ENCODE peak calls at places on chromosome 3, in eight cellular contexts. One of them, this sample, is unnamed.

GRCh38 chr3:184914628-184915027 is 102.7 kb downstream of the VPS8 start:
- DNase-seq in T follicular helper cell: no peak
- DNase-seq in adrenal gland: no peak
- DNase-seq in foreskin fibroblast: peak
- DNase-seq in fibroblast of mammary gland: peak
- DNase-seq in activated naive CD8-positive, alpha-beta T cell treated with anti-CD3 and anti-CD28 coated beads for 36 hours: no peak
- DNase-seq in GDM1: no peak
- DNase-seq in NCI-H1092 treated with DMSO at 0.1 percent for 48 hours: no peak
- DNase-seq in this sample: no peak

GRCh38 chr3:127820871-127821853 is 1.2 kb downstream of the MGLL start:
- DNase-seq in adrenal gland: no peak
- DNase-seq in GDM1: no peak
- DNase-seq in NCI-H1092 treated with DMSO at 0.1 percent for 48 hours: peak
- DNase-seq in activated naive CD8-positive, alpha-beta T cell treated with anti-CD3 and anti-CD28 coated beads for 36 hours: no peak
- DNase-seq in fibroblast of mammary gland: peak
- DNase-seq in T follicular helper cell: no peak
- DNase-seq in foreskin fibroblast: peak
- DNase-seq in this sample: no peak

GRCh38 chr3:12822725-12823373 is 18.5 kb downstream of the RPL32 start:
- DNase-seq in foreskin fibroblast: peak
- DNase-seq in NCI-H1092 treated with DMSO at 0.1 percent for 48 hours: no peak
- DNase-seq in fibroblast of mammary gland: peak
- DNase-seq in T follicular helper cell: no peak
- DNase-seq in activated naive CD8-positive, alpha-beta T cell treated with anti-CD3 and anti-CD28 coated beads for 36 hours: no peak
- DNase-seq in adrenal gland: no peak
- DNase-seq in GDM1: no peak
- DNase-seq in this sample: no peak

GRCh38 chr3:69294014-69294771 is 91.7 kb downstream of the FRMD4B start:
- DNase-seq in fibroblast of mammary gland: peak
- DNase-seq in adrenal gland: no peak
- DNase-seq in GDM1: no peak
- DNase-seq in NCI-H1092 treated with DMSO at 0.1 percent for 48 hours: no peak
- DNase-seq in foreskin fibroblast: peak
- DNase-seq in T follicular helper cell: no peak
- DNase-seq in activated naive CD8-positive, alpha-beta T cell treated with anti-CD3 and anti-CD28 coated beads for 36 hours: no peak
- DNase-seq in this sample: no peak

GRCh38 chr3:46661776-46662766 is 31.4 kb downstream of the ALS2CL start:
- DNase-seq in adrenal gland: no peak
- DNase-seq in fibroblast of mammary gland: no peak
- DNase-seq in activated naive CD8-positive, alpha-beta T cell treated with anti-CD3 and anti-CD28 coated beads for 36 hours: no peak
- DNase-seq in foreskin fibroblast: no peak
- DNase-seq in T follicular helper cell: no peak
- DNase-seq in GDM1: no peak
- DNase-seq in NCI-H1092 treated with DMSO at 0.1 percent for 48 hours: no peak
- DNase-seq in this sample: peak

GRCh38 chr3:81105761-81106160 is 655.7 kb downstream of the GBE1 start:
- DNase-seq in activated naive CD8-positive, alpha-beta T cell treated with anti-CD3 and anti-CD28 coated beads for 36 hours: no peak
- DNase-seq in foreskin fibroblast: peak
- DNase-seq in adrenal gland: no peak
- DNase-seq in T follicular helper cell: no peak
- DNase-seq in GDM1: no peak
- DNase-seq in NCI-H1092 treated with DMSO at 0.1 percent for 48 hours: no peak
- DNase-seq in fibroblast of mammary gland: no peak
- DNase-seq in this sample: no peak

GRCh38 chr3:138210528-138210927 is 23.4 kb downstream of the ARMC8 start:
- DNase-seq in T follicular helper cell: no peak
- DNase-seq in activated naive CD8-positive, alpha-beta T cell treated with anti-CD3 and anti-CD28 coated beads for 36 hours: no peak
- DNase-seq in NCI-H1092 treated with DMSO at 0.1 percent for 48 hours: no peak
- DNase-seq in foreskin fibroblast: no peak
- DNase-seq in GDM1: no peak
- DNase-seq in adrenal gland: no peak
- DNase-seq in fibroblast of mammary gland: no peak
- DNase-seq in this sample: no peak

GRCh38 chr3:182490601-182491485 is 302.5 kb upstream of the ATP11B start:
- DNase-seq in activated naive CD8-positive, alpha-beta T cell treated with anti-CD3 and anti-CD28 coated beads for 36 hours: no peak
- DNase-seq in adrenal gland: no peak
- DNase-seq in foreskin fibroblast: no peak
- DNase-seq in NCI-H1092 treated with DMSO at 0.1 percent for 48 hours: peak
- DNase-seq in T follicular helper cell: no peak
- DNase-seq in fibroblast of mammary gland: peak
- DNase-seq in GDM1: no peak
- DNase-seq in this sample: no peak

GRCh38 chr3:30308131-30308530 is 298.3 kb upstream of the TGFBR2 start:
- DNase-seq in NCI-H1092 treated with DMSO at 0.1 percent for 48 hours: no peak
- DNase-seq in fibroblast of mammary gland: peak
- DNase-seq in foreskin fibroblast: peak
- DNase-seq in GDM1: no peak
- DNase-seq in activated naive CD8-positive, alpha-beta T cell treated with anti-CD3 and anti-CD28 coated beads for 36 hours: no peak
- DNase-seq in adrenal gland: no peak
- DNase-seq in T follicular helper cell: no peak
- DNase-seq in this sample: no peak

GRCh38 chr3:74268753-74269152 is 345.7 kb downstream of the CNTN3 start:
- DNase-seq in foreskin fibroblast: peak
- DNase-seq in GDM1: no peak
- DNase-seq in NCI-H1092 treated with DMSO at 0.1 percent for 48 hours: no peak
- DNase-seq in activated naive CD8-positive, alpha-beta T cell treated with anti-CD3 and anti-CD28 coated beads for 36 hours: no peak
- DNase-seq in adrenal gland: no peak
- DNase-seq in T follicular helper cell: no peak
- DNase-seq in fibroblast of mammary gland: peak
- DNase-seq in this sample: no peak

GRCh38 chr3:46671541-46672348 is 21.7 kb downstream of the ALS2CL start:
- DNase-seq in NCI-H1092 treated with DMSO at 0.1 percent for 48 hours: no peak
- DNase-seq in GDM1: no peak
- DNase-seq in foreskin fibroblast: no peak
- DNase-seq in adrenal gland: peak
- DNase-seq in T follicular helper cell: no peak
- DNase-seq in activated naive CD8-positive, alpha-beta T cell treated with anti-CD3 and anti-CD28 coated beads for 36 hours: no peak
- DNase-seq in fibroblast of mammary gland: no peak
- DNase-seq in this sample: peak

GRCh38 chr3:14605070-14605469 is 46.5 kb upstream of the CCDC174 start:
- DNase-seq in fibroblast of mammary gland: peak
- DNase-seq in NCI-H1092 treated with DMSO at 0.1 percent for 48 hours: no peak
- DNase-seq in adrenal gland: peak
- DNase-seq in GDM1: no peak
- DNase-seq in foreskin fibroblast: no peak
- DNase-seq in T follicular helper cell: no peak
- DNase-seq in activated naive CD8-positive, alpha-beta T cell treated with anti-CD3 and anti-CD28 coated beads for 36 hours: no peak
- DNase-seq in this sample: no peak

GRCh38 chr3:57755368-57756021 is 614 bp upstream of the SLMAP start:
- DNase-seq in foreskin fibroblast: peak
- DNase-seq in fibroblast of mammary gland: peak
- DNase-seq in T follicular helper cell: no peak
- DNase-seq in NCI-H1092 treated with DMSO at 0.1 percent for 48 hours: peak
- DNase-seq in adrenal gland: peak
- DNase-seq in activated naive CD8-positive, alpha-beta T cell treated with anti-CD3 and anti-CD28 coated beads for 36 hours: no peak
- DNase-seq in GDM1: peak
- DNase-seq in this sample: no peak

GRCh38 chr3:76177650-76178049 is 392.3 kb upstream of the ZNF717 start:
- DNase-seq in NCI-H1092 treated with DMSO at 0.1 percent for 48 hours: peak
- DNase-seq in adrenal gland: no peak
- DNase-seq in activated naive CD8-positive, alpha-beta T cell treated with anti-CD3 and anti-CD28 coated beads for 36 hours: no peak
- DNase-seq in T follicular helper cell: no peak
- DNase-seq in fibroblast of mammary gland: no peak
- DNase-seq in GDM1: no peak
- DNase-seq in foreskin fibroblast: no peak
- DNase-seq in this sample: no peak

GRCh38 chr3:46334911-46335478 is 18.9 kb upstream of the CCR2 start:
- DNase-seq in NCI-H1092 treated with DMSO at 0.1 percent for 48 hours: no peak
- DNase-seq in activated naive CD8-positive, alpha-beta T cell treated with anti-CD3 and anti-CD28 coated beads for 36 hours: no peak
- DNase-seq in T follicular helper cell: no peak
- DNase-seq in fibroblast of mammary gland: peak
- DNase-seq in adrenal gland: no peak
- DNase-seq in GDM1: no peak
- DNase-seq in foreskin fibroblast: peak
- DNase-seq in this sample: no peak

GRCh38 chr3:11807651-11808050 is 39.0 kb downstream of the TAMM41 start:
- DNase-seq in T follicular helper cell: no peak
- DNase-seq in adrenal gland: no peak
- DNase-seq in GDM1: no peak
- DNase-seq in activated naive CD8-positive, alpha-beta T cell treated with anti-CD3 and anti-CD28 coated beads for 36 hours: no peak
- DNase-seq in foreskin fibroblast: peak
- DNase-seq in NCI-H1092 treated with DMSO at 0.1 percent for 48 hours: no peak
- DNase-seq in fibroblast of mammary gland: peak
- DNase-seq in this sample: no peak

GRCh38 chr3:55191911-55192787 is 264.3 kb upstream of the LRTM1 start:
- DNase-seq in activated naive CD8-positive, alpha-beta T cell treated with anti-CD3 and anti-CD28 coated beads for 36 hours: no peak
- DNase-seq in T follicular helper cell: no peak
- DNase-seq in GDM1: no peak
- DNase-seq in NCI-H1092 treated with DMSO at 0.1 percent for 48 hours: no peak
- DNase-seq in fibroblast of mammary gland: peak
- DNase-seq in adrenal gland: no peak
- DNase-seq in foreskin fibroblast: peak
- DNase-seq in this sample: no peak

GRCh38 chr3:170809975-170810357 is 60.0 kb downstream of the RPL22L1 start:
- DNase-seq in activated naive CD8-positive, alpha-beta T cell treated with anti-CD3 and anti-CD28 coated beads for 36 hours: no peak
- DNase-seq in fibroblast of mammary gland: peak
- DNase-seq in T follicular helper cell: no peak
- DNase-seq in adrenal gland: no peak
- DNase-seq in NCI-H1092 treated with DMSO at 0.1 percent for 48 hours: no peak
- DNase-seq in foreskin fibroblast: peak
- DNase-seq in GDM1: no peak
- DNase-seq in this sample: no peak

GRCh38 chr3:71537211-71537611 is 46.3 kb downstream of the FOXP1 start:
- DNase-seq in NCI-H1092 treated with DMSO at 0.1 percent for 48 hours: no peak
- DNase-seq in fibroblast of mammary gland: peak
- DNase-seq in foreskin fibroblast: peak
- DNase-seq in activated naive CD8-positive, alpha-beta T cell treated with anti-CD3 and anti-CD28 coated beads for 36 hours: no peak
- DNase-seq in GDM1: no peak
- DNase-seq in adrenal gland: peak
- DNase-seq in T follicular helper cell: no peak
- DNase-seq in this sample: peak

GRCh38 chr3:112769624-112770023 is 77.0 kb downstream of the CD200R1L start:
- DNase-seq in GDM1: no peak
- DNase-seq in NCI-H1092 treated with DMSO at 0.1 percent for 48 hours: no peak
- DNase-seq in fibroblast of mammary gland: peak
- DNase-seq in adrenal gland: no peak
- DNase-seq in activated naive CD8-positive, alpha-beta T cell treated with anti-CD3 and anti-CD28 coated beads for 36 hours: no peak
- DNase-seq in T follicular helper cell: no peak
- DNase-seq in foreskin fibroblast: peak
- DNase-seq in this sample: no peak